ENCODE peak calls at places on chromosomes 2 and 18, in ten cellular contexts. V is astrocyte of the spinal cord, M is neural progenitor cell, K is pancreas, Q is adrenal gland, C is GM23338, W is hepatocyte, B is fibroblast of lung, J is heart left ventricle, G is OCI-LY7. X is an unnamed sample.

GRCh38 chr18:76412818-76413565 is 82.0 kb downstream of the ZNF516 start:
- DNase-seq in B (peak; percentile 76), G (no peak), Q (no peak), C (no peak), J (no peak), W (no peak), V (peak; percentile 67), K (no peak), M (no peak), X (no peak)

GRCh38 chr2:121386707-121387106 is 101.7 kb upstream of the TFCP2L1 start:
- DNase-seq in Q (no peak), K (no peak), V (peak; percentile 57), W (no peak), M (no peak), B (peak; percentile 79), C (no peak), G (no peak), J (no peak), X (no peak)

GRCh38 chr18:33560686-33561370 is 17.2 kb upstream of the ASXL3 start:
- DNase-seq in W (peak; percentile 55), M (peak; percentile 16), K (no peak), J (no peak), B (peak; percentile 57), V (peak; percentile 25), G (no peak), Q (no peak), C (peak; percentile 29), X (no peak)

GRCh38 chr2:113857454-113857853 is 32.4 kb upstream of the ACTR3 start:
- DNase-seq in B (no peak), Q (no peak), M (no peak), V (no peak), J (no peak), K (no peak), W (no peak), G (no peak), C (no peak), X (no peak)

GRCh38 chr2:159133795-159134194 is 152.7 kb downstream of the WDSUB1 start:
- DNase-seq in W (no peak), V (peak; percentile 43), K (no peak), M (no peak), J (no peak), G (no peak), Q (no peak), B (no peak), C (no peak), X (no peak)

GRCh38 chr2:26076001-26076587 is 42.2 kb downstream of the RAB10 start:
- DNase-seq in K (no peak), G (no peak), C (no peak), J (no peak), Q (no peak), M (no peak), V (no peak), B (no peak), W (no peak), X (no peak)

GRCh38 chr2:74444498-74445318 is 3.0 kb upstream of the RTKN start:
- DNase-seq in Q (no peak), B (no peak), C (no peak), M (no peak), W (no peak), G (no peak), J (no peak), V (no peak), K (no peak), X (no peak)

GRCh38 chr18:57390044-57390443 is 37.7 kb downstream of the ST8SIA3 start:
- DNase-seq in K (no peak), W (no peak), J (no peak), C (no peak), Q (no peak), M (no peak), B (no peak), G (no peak), V (no peak), X (no peak)

GRCh38 chr2:8571286-8571791 is 110.5 kb upstream of the ID2 start:
- DNase-seq in C (no peak), G (peak; percentile 77), M (no peak), Q (no peak), J (no peak), B (no peak), V (no peak), W (no peak), K (no peak), X (peak; percentile 15)

GRCh38 chr2:99960724-99961566 is 181.4 kb downstream of the AFF3 start:
- DNase-seq in G (no peak), C (no peak), M (no peak), J (peak; percentile 73), B (no peak), V (no peak), Q (peak; percentile 46), K (no peak), W (no peak), X (no peak)

GRCh38 chr18:250685-251084 is 17.2 kb downstream of the THOC1 start:
- DNase-seq in G (no peak), J (no peak), B (peak; percentile 14), C (no peak), W (no peak), Q (no peak), M (no peak), K (no peak), V (peak; percentile 15), X (no peak)

GRCh38 chr2:72325592-72326422 is 178.1 kb upstream of the CYP26B1 start:
- DNase-seq in J (no peak), G (peak; percentile 18), K (no peak), B (no peak), C (peak; percentile 60), M (peak; percentile 33), W (peak; percentile 22), V (no peak), Q (peak; percentile 12), X (no peak)

DNA sequence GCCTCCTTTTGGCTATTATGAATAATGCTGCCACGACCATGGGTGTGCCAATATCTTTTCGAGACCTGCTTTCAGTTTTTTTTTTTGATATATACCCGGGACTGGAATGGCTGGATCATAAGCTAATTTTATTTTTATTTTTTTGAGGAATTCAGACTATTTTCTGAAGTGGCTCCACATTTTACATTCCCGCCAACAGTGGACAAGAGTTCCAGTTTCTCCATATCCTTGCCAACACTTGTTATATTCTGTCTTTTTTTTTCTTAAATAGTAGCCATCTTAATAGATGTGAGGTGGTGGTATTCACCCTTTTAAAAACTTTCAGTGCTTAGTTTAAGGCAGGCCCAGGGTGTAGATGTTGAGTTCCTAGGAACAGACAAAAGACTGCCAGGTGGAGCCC is 11.8 kb downstream of the LPIN1 start:
- DNase-seq in Q (no peak), M (no peak), B (no peak), C (no peak), V (no peak), K (no peak), G (no peak), W (no peak), J (no peak), X (no peak)
- TF ChIP-seq CTCF in Q (no peak), M (no peak), B (no peak), C (peak; percentile 11), V (no peak), K (no peak), G (no peak), W (no peak), J (no peak), X (no peak)

DNA sequence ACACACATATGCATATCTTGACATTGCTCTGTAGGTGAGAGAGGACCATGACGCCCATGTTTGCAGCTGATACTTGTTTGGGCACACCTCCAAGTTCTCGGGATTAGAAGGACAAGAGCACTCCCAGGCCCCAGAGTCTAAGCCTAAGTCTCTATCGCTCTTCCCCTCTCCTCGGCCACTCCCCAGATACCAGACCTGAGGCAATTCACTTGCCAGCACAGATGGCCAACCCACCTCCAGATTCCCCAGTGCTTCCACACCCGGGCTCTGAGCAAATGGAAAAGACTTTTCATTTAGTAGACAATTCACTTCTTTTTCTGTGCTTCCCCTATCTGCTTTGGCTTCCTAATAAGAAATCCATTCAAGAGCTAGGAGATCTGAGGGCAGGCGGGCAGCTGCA is 32.9 kb downstream of the EHD3 start:
- DNase-seq in M (no peak), V (no peak), B (no peak), C (no peak), G (no peak), W (no peak), Q (no peak), K (no peak), J (no peak), X (no peak)
- TF ChIP-seq CTCF in M (no peak), V (no peak), B (no peak), C (no peak), G (no peak), W (no peak), Q (no peak), K (no peak), J (no peak), X (no peak)

GRCh38 chr2:11068079-11068741 is 87.1 kb upstream of the SLC66A3 start:
- DNase-seq in C (no peak), J (no peak), M (no peak), Q (no peak), W (no peak), B (no peak), K (no peak), G (no peak), V (no peak), X (no peak)
- TF ChIP-seq CTCF in C (no peak), J (no peak), M (no peak), Q (no peak), W (no peak), B (no peak), K (no peak), G (no peak), V (no peak), X (no peak)

DNA sequence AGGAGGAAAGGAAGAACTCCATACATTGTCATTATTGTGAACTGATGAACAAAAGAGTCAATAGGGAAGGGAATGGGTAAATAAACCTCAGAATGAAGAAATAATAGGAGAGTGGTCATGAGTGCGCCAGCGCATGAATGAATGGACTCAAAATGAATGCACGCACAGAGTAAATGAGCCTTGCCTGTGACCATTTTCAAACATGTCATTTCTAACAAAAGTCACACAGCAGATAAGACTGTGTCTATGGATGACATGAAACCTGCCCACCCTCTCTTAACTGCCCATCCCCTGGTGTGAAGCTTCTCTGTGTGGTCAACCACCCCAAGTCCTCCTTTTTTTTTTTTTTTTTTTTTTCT is 121.1 kb upstream of the TEX51 start:
- DNase-seq in V (no peak), W (no peak), K (no peak), C (no peak), B (no peak), J (no peak), M (no peak), G (no peak), Q (no peak), X (no peak)
- TF ChIP-seq CTCF in V (no peak), W (no peak), K (no peak), C (no peak), B (no peak), J (no peak), M (no peak), G (peak; percentile 37), Q (no peak), X (peak; percentile 46)

GRCh38 chr18:50009772-50010171 is 185.2 kb downstream of the MYO5B start:
- DNase-seq in M (peak; percentile 68), V (no peak), C (peak; percentile 74), Q (peak; percentile 66), W (peak; percentile 52), G (peak; percentile 36), J (no peak), B (peak; percentile 3), K (peak; percentile 38), X (no peak)
- TF ChIP-seq CTCF in M (peak; percentile 68), V (peak; percentile 50), C (peak; percentile 66), Q (peak; percentile 43), W (peak; percentile 42), G (peak; percentile 65), J (peak; percentile 49), B (peak; percentile 38), K (peak; percentile 40), X (peak; percentile 79)

X was measured in chondrocyte.